ENCODE peak calls at places on chromosomes 5 and 9, in eight cellular contexts. U, H, Q, C, E, Z, G and F are unnamed samples.

GRCh38 chr9:93621922-93622321 is 45.5 kb downstream of the PHF2 start:
- DNase-seq in U (no peak), H (no peak), Q (peak; percentile 10), C (no peak), E (no peak), Z (no peak), G (no peak), F (no peak)

GRCh38 chr9:137924761-137925369 is 47.3 kb downstream of the CACNA1B start:
- DNase-seq in U (no peak), H (no peak), Q (no peak), C (no peak), E (no peak), Z (no peak), G (no peak), F (no peak)

GRCh38 chr9:92501671-92502393 is 19.5 kb upstream of the ASPN start:
- DNase-seq in U (peak; percentile 88), H (peak; percentile 43), Q (peak; percentile 51), C (peak; percentile 52), E (peak; percentile 59), Z (peak; percentile 51), G (no peak), F (peak; percentile 45)

GRCh38 chr5:24477958-24478357 is 166.8 kb downstream of the CDH10 start:
- DNase-seq in U (no peak), H (no peak), Q (no peak), C (no peak), E (no peak), Z (no peak), G (no peak), F (no peak)

GRCh38 chr5:141121563-141121962 is at the start of gene PCDHB4:
- DNase-seq in U (no peak), H (no peak), Q (peak; percentile 34), C (no peak), E (no peak), Z (no peak), G (peak; percentile 60), F (peak; percentile 48)

GRCh38 chr5:73514418-73514817 is 16.2 kb downstream of the BTF3 start:
- DNase-seq in U (no peak), H (no peak), Q (no peak), C (no peak), E (no peak), Z (no peak), G (no peak), F (no peak)

GRCh38 chr9:74078647-74079046 is 418.5 kb upstream of the RORB start:
- DNase-seq in U (no peak), H (no peak), Q (no peak), C (no peak), E (no peak), Z (no peak), G (no peak), F (no peak)

GRCh38 chr9:33106827-33107621 is 30.6 kb upstream of the SMU1 start:
- DNase-seq in U (peak; percentile 76), H (no peak), Q (peak; percentile 22), C (no peak), E (peak; percentile 73), Z (peak; percentile 89), G (no peak), F (peak; percentile 29)

GRCh38 chr9:134455951-134456739 is 129.9 kb downstream of the RXRA start:
- DNase-seq in U (peak; percentile 96), H (peak; percentile 59), Q (peak; percentile 25), C (peak; percentile 35), E (peak; percentile 71), Z (peak; percentile 99), G (peak; percentile 84), F (peak; percentile 73)

GRCh38 chr5:139669681-139670368 is 21.7 kb downstream of the CXXC5 start:
- DNase-seq in U (no peak), H (no peak), Q (peak; percentile 97), C (no peak), E (peak; percentile 66), Z (no peak), G (peak; percentile 65), F (peak; percentile 77)

DNA sequence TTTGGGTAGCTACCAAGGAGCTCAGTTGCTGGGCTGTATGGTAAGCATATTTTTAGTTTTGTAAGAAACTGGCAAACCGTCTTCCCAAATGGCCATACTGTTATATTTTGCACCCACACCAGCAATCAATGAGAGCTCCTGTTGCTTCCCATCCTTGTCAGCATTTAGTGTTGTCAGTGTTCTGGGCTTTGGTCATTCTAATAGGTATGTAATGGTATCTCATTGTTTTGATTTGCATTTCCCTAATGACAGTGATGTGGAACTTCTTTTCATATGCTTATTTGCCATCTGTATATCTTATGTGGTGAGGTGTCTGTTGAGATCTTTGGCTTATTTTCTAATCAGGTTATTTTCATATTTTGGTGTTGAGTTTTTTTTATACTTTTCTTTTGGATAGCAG is 320.1 kb downstream of the MLLT3 start:
- DNase-seq in U (no peak), H (no peak), Q (no peak), C (no peak), E (no peak), Z (no peak), G (no peak), F (no peak)
- TF ChIP-seq POLR2A in U (no peak), H (no peak), Q (no peak), C (no peak), E (no peak), Z (no peak), G (no peak), F (no peak)

GRCh38 chr9:123234853-123235252 is 33.5 kb downstream of the STRBP start:
- DNase-seq in U (no peak), H (no peak), Q (no peak), C (no peak), E (no peak), Z (no peak), G (no peak), F (no peak)
- H3K4me1 ChIP-seq in U (no peaks in the 10 kb centered on the region), H (peaks cover 4% of the 10 kb centered on the region), Q (no peaks in the 10 kb centered on the region), C (no peaks in the 10 kb centered on the region), E (no peaks in the 10 kb centered on the region), Z (no peaks in the 10 kb centered on the region), G (no peaks in the 10 kb centered on the region), F (no peaks in the 10 kb centered on the region)

GRCh38 chr5:17143335-17143734 is 74.1 kb upstream of the BASP1 start:
- DNase-seq in U (no peak), H (no peak), Q (no peak), C (no peak), E (no peak), Z (peak; percentile 62), G (no peak), F (no peak)
- H3K27ac ChIP-seq in U (no peak overlapping the region), H (peak overlapping the region; percentile 44), Q (no peak overlapping the region), C (no peak overlapping the region), E (no peak overlapping the region), Z (no peak overlapping the region), G (no peak overlapping the region), F (no peak overlapping the region)

GRCh38 chr5:149338364-149338763 is 6.9 kb upstream of the GRPEL2 start:
- DNase-seq in U (no peak), H (no peak), Q (no peak), C (no peak), E (no peak), Z (no peak), G (no peak), F (no peak)

GRCh38 chr5:149333711-149334443 is 11.4 kb upstream of the GRPEL2 start:
- DNase-seq in U (no peak), H (no peak), Q (no peak), C (no peak), E (no peak), Z (peak; percentile 56), G (no peak), F (no peak)

GRCh38 chr5:149341846-149342245 is 3.5 kb upstream of the GRPEL2 start:
- DNase-seq in U (no peak), H (no peak), Q (no peak), C (no peak), E (no peak), Z (no peak), G (no peak), F (no peak)

DNA sequence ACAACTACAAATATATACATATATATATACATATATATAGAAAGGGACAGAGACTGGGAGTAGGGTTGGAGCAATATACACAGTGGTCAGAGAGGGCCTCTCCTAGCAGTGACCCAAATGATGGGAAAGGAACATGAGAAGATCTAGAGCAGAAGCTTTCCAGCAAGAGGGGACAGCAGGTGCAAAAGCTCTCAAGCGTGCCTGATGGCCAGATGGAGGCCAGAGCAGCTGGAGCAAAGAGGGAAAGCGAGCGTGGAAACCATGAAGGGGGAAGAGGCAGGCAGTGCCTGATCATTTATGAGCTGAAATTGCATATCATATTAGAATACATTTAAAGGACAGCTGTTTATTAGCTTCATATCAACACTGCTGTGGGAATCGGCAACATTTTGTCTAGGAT is 7.6 kb upstream of the GRPEL2 start:
- DNase-seq in U (no peak), H (no peak), Q (no peak), C (no peak), E (no peak), Z (no peak), G (no peak), F (no peak)
- TF ChIP-seq POLR2A in U (no peak), H (no peak), Q (no peak), C (no peak), E (no peak), Z (no peak), G (no peak), F (no peak)

GRCh38 chr9:99015890-99016289 is 72.2 kb downstream of the COL15A1 start:
- DNase-seq in U (no peak), H (no peak), Q (no peak), C (no peak), E (no peak), Z (no peak), G (no peak), F (no peak)
- H3K4me1 ChIP-seq in U (peaks cover 16% of the 10 kb centered on the region), H (peaks cover 19% of the 10 kb centered on the region), Q (peaks cover 26% of the 10 kb centered on the region), C (no peaks in the 10 kb centered on the region), E (no peaks in the 10 kb centered on the region), Z (peaks cover 16% of the 10 kb centered on the region), G (no peaks in the 10 kb centered on the region), F (no peaks in the 10 kb centered on the region)

DNA sequence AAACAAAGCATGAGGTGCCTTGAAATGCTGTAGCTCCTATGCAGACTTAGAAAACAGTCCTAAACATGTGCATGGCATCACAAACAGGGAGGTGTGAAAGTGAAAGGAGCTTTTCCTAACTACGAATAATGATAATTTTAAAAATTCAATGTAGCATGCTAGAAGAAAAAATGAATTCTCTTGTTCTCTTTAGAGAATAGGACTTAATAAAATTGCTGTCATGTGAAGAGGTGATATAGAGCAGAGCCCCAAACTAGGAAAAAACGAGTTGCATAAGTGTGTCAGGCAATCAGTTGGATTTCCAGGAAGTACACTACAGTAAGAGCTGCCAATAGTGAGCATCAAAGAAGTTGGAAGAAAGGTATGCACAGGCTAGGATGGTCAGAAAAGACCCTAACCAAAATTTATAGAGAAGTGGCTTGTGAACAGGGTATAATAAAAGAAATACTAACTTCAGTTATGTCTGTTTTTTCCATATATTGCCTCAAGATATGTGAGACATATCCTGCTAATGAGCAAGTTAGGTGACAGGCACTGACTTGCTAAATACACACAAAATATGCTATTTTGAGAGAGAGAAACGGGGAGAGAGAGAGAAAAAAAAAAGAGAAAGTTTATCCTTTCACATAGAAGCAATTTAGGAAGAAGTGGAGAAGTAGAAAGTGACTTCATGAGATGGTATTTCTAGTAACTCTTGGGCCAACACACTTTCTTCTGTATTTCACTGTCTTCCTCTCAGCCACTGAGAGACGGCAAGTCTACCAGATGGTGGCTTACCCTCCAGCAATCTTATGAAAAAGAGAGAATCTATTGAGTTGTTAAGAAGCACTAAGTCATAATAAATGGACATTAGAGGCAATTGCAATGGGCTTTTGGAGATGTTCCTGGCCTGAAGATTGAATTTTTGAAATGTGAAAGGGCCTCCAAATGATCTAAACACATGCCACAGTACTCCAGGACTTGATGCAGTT is 18.1 kb downstream of the ITGA2 start:
- DNase-seq in U (no peak), H (no peak), Q (no peak), C (no peak), E (no peak), Z (no peak), G (no peak), F (no peak)
- H3K27ac ChIP-seq in U (no peak overlapping the region), H (peak overlapping the region; percentile 51), Q (no peak overlapping the region), C (no peak overlapping the region), E (no peak overlapping the region), Z (peak overlapping the region; percentile 46), G (no peak overlapping the region), F (no peak overlapping the region)